ENCODE peak calls at places on chromosomes 2 and 18, in five cellular contexts. K, F, W, M and H are unnamed samples.
A peak's percentile ranks its signal among the peaks of the same experiment; 100 is the strongest.

GRCh38 chr18:23238152-23238531 is 102.9 kb downstream of the CABLES1 start:
- DNase-seq in K (no peak), F (no peak), W (no peak), M (no peak), H (no peak)

GRCh38 chr2:112706170-112706664 is 14.6 kb upstream of the NT5DC4 start:
- DNase-seq in K (no peak), F (no peak), W (no peak), M (no peak), H (peak; percentile 40)

GRCh38 chr18:14781671-14782070 is 33.7 kb downstream of the ANKRD30B start:
- DNase-seq in K (no peak), F (no peak), W (no peak), M (no peak), H (no peak)

GRCh38 chr2:33222309-33222708 is 254.1 kb upstream of the RASGRP3 start:
- DNase-seq in K (no peak), F (no peak), W (no peak), M (no peak), H (no peak)

GRCh38 chr18:79334496-79335233 is 61.1 kb upstream of the NFATC1 start:
- DNase-seq in K (no peak), F (no peak), W (peak; percentile 17), M (no peak), H (peak; percentile 70)

GRCh38 chr18:30888344-30888743 is 154.2 kb downstream of the DSC3 start:
- DNase-seq in K (no peak), F (no peak), W (no peak), M (no peak), H (no peak)

GRCh38 chr2:10452334-10452733 is 4.2 kb upstream of the ODC1 start:
- DNase-seq in K (no peak), F (no peak), W (no peak), M (peak; percentile 86), H (no peak)

GRCh38 chr2:97774425-97774824 is 61.0 kb downstream of the ZAP70 start:
- DNase-seq in K (peak; percentile 23), F (peak; percentile 64), W (no peak), M (peak; percentile 35), H (no peak)

GRCh38 chr2:218399391-218400166 is at the start of gene CTDSP1:
- DNase-seq in K (peak; percentile 86), F (peak; percentile 98), W (peak; percentile 90), M (peak; percentile 96), H (peak; percentile 98)

GRCh38 chr2:236507393-236508085 is 62.1 kb upstream of the ACKR3 start:
- DNase-seq in K (peak; percentile 82), F (peak; percentile 90), W (peak; percentile 79), M (no peak), H (no peak)

GRCh38 chr2:66013456-66013855 is 421.5 kb upstream of the MEIS1 start:
- DNase-seq in K (no peak), F (no peak), W (no peak), M (peak; percentile 6), H (no peak)

GRCh38 chr2:18651842-18652774 is 62.7 kb upstream of the NT5C1B start:
- DNase-seq in K (no peak), F (no peak), W (no peak), M (no peak), H (no peak)

DNA sequence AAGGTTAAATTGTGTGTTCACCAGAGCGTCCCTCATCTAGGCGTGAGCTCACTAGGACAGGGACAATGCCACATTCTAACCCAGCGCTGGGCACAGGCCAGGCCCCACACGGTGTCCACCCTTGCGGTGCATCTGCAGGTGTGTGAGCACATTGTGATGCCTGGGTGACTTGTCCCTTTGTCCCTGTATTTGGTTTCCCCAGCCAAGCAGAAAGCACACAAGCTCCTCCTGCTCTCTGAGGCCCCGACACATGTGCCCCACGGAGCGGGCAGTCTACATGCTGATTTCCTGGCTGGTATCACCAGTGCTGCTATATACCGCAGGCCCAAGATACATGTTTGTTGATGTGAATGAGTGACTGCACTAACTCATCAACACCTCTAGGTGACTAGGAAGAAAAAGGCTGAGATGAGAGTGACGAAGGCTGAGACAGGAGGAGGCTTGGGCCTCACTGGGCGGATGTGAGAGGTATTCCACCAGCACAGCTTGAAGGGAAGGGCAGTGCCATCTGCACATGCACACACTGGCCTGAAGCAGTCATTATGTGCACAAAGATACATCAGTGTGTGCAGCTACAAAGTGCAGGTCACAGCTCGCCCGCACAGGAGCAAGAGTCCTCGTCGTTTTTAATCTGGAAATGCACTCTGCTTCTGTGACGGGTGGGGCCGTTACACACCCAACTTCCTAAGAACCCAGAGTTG is 205.9 kb downstream of the EIPR1 start:
- DNase-seq in K (no peak), F (no peak), W (no peak), M (no peak), H (no peak)
- TF ChIP-seq CTCF in K (no peak), F (no peak), W (no peak), M (no peak), H (no peak)

GRCh38 chr2:35374845-35375244 is 980.7 kb upstream of the CRIM1 start:
- DNase-seq in K (no peak), F (no peak), W (no peak), M (no peak), H (no peak)
- TF ChIP-seq CTCF in K (no peak), F (no peak), W (no peak), M (no peak), H (no peak)

DNA sequence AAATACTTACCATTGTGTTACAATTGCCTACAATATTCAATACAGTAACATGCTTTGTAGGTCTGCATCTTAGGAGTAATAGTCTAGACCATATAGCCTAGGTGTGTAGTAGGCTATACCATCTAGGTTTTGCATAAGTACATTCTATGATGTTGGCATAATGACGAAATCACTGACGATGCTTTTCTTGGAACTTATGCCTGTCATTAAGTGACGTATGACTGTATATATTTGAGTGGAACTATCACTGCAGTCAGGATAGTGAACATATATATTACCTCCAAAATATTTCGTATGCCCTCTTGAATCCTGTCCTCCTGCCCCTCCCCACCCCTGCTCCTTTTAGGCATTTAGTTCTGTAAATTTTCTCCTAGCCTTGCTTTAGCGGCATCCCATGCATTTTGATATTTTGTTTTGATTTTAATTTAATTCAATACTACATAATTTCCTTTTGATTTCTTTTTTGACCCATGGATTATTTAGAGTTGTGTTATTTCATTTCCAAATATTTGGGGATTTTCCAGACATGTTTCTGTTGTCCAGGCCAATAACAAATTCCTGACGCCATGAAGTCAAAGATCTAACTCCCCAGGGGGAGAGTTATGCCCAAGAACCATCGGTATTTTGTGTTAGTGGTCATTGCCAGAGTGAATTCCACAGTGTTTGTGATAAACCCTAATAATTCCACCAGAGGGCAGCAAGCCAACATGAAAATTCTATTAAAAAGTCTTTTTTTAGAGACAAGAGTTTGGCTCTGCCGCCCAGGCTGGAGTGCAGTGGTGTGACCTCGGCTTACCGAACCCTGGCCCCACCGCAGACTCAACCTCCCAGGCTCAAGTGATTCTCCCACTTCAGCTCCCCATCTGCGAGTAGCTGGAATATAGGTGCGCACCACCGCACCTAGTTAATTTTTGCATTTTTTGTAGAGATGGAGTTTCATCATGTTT is 24.2 kb upstream of the CASP8 start:
- DNase-seq in K (no peak), F (peak; percentile 91), W (peak; percentile 51), M (peak; percentile 53), H (no peak)
- TF ChIP-seq CTCF in K (peak; percentile 75), F (peak; percentile 70), W (peak; percentile 53), M (peak; percentile 72), H (peak; percentile 75)

DNA sequence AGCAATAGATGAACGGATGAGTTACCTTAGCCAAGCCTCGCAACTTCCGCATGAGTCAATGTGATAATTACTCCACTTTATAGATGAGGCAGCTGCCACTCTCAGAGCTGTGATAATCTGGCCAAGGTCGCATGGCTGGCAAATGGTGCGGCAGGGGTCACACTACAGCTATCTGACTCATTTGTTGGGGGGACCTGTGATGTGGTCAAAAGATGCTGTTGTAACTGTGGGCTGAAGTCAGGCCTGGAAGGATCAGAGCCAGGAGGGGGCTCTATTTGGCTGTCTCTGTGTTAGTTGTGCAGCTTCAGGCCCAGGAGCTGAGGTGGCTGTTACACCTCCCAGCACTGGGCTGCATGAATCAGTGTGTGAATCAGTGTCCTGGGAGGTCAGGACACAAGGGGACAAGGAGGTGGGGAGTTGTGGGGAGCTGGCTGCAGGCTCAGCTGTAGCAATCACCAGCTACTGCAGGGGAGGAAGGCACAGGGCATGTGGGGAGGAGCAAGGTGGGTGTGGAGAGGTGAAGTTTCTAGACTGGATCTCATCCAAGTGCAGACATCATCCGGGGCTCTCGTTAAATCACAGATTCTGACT is 33.1 kb downstream of the NGEF start:
- DNase-seq in K (no peak), F (no peak), W (no peak), M (peak; percentile 47), H (peak; percentile 68)
- TF ChIP-seq CTCF in K (no peak), F (no peak), W (no peak), M (no peak), H (no peak)

GRCh38 chr18:65091737-65092329 is 659.0 kb upstream of the CDH7 start:
- DNase-seq in K (no peak), F (no peak), W (no peak), M (peak; percentile 32), H (no peak)
- TF ChIP-seq CTCF in K (peak; percentile 65), F (no peak), W (peak; percentile 33), M (peak; percentile 49), H (peak; percentile 56)

GRCh38 chr2:70336552-70336951 is 34.7 kb upstream of the FAM136A start:
- DNase-seq in K (no peak), F (no peak), W (no peak), M (no peak), H (no peak)
- TF ChIP-seq CTCF in K (peak; percentile 10), F (no peak), W (no peak), M (no peak), H (no peak)